ENCODE peak calls at places on chromosome 9, in nine cellular contexts. A is spleen, V is SK-N-SH, F is cardiac muscle cell, X is A549, K is colonic mucosa, B is neural progenitor cell, T is RWPE2, M is WERI-Rb-1. R is an unnamed sample.

GRCh38 chr9:77752566-77752965 is 104.4 kb upstream of the GNA14 start:
- DNase-seq in A (no peak), V (no peak), F (no peak), X (no peak), K (no peak), B (no peak), T (no peak), M (no peak), R (peak)

GRCh38 chr9:113298924-113299770 is 4.0 kb downstream of the RNF183 start:
- DNase-seq in A (no peak), V (no peak), F (no peak), X (no peak), K (no peak), B (no peak), T (no peak), M (peak), R (no peak)

GRCh38 chr9:135971892-135972291 is 10.7 kb upstream of the UBAC1 start:
- DNase-seq in A (no peak), V (no peak), F (peak), X (no peak), K (peak), B (peak), T (no peak), M (no peak), R (no peak)

GRCh38 chr9:127897194-127897692 is 2.2 kb downstream of the ST6GALNAC6 start:
- DNase-seq in A (peak), V (peak), F (peak), X (peak), K (peak), B (peak), T (no peak), M (peak), R (peak)

GRCh38 chr9:121784706-121785426 is 133.4 kb downstream of the DAB2IP start:
- DNase-seq in A (peak), V (no peak), F (no peak), X (no peak), K (no peak), B (peak), T (peak), M (peak), R (no peak)

GRCh38 chr9:98884849-98885248 is 58.9 kb upstream of the COL15A1 start:
- DNase-seq in A (no peak), V (no peak), F (no peak), X (no peak), K (no peak), B (no peak), T (no peak), M (no peak), R (no peak)

GRCh38 chr9:908806-909205 is 67.3 kb downstream of the DMRT1 start:
- DNase-seq in A (no peak), V (no peak), F (no peak), X (no peak), K (no peak), B (peak), T (no peak), M (no peak), R (no peak)

GRCh38 chr9:5493597-5494511 is 16.5 kb upstream of the PDCD1LG2 start:
- DNase-seq in A (no peak), V (no peak), F (no peak), X (peak), K (peak), B (no peak), T (no peak), M (no peak), R (peak)

GRCh38 chr9:132090771-132091170 is 11.1 kb upstream of the MED27 start:
- DNase-seq in A (no peak), V (no peak), F (no peak), X (no peak), K (no peak), B (no peak), T (no peak), M (no peak), R (peak)

GRCh38 chr9:135098400-135099105 is 11.1 kb downstream of the OLFM1 start:
- DNase-seq in A (no peak), V (no peak), F (peak), X (no peak), K (no peak), B (peak), T (no peak), M (no peak), R (no peak)

GRCh38 chr9:4820172-4820571 is 27.4 kb downstream of the RCL1 start:
- DNase-seq in A (no peak), V (no peak), F (no peak), X (no peak), K (no peak), B (no peak), T (no peak), M (no peak), R (no peak)

GRCh38 chr9:2289234-2289755 is 274.1 kb downstream of the SMARCA2 start:
- DNase-seq in A (no peak), V (no peak), F (no peak), X (no peak), K (no peak), B (no peak), T (no peak), M (no peak), R (no peak)

GRCh38 chr9:86660146-86660545 is 287.2 kb downstream of the GAS1 start:
- DNase-seq in A (no peak), V (no peak), F (no peak), X (no peak), K (no peak), B (no peak), T (no peak), M (no peak), R (peak)

GRCh38 chr9:121735065-121735791 is 83.8 kb downstream of the DAB2IP start:
- DNase-seq in A (no peak), V (no peak), F (peak), X (peak), K (peak), B (peak), T (no peak), M (peak), R (peak)

GRCh38 chr9:131999692-132000551 is 79.7 kb downstream of the MED27 start:
- DNase-seq in A (no peak), V (no peak), F (no peak), X (no peak), K (no peak), B (no peak), T (no peak), M (no peak), R (peak)

GRCh38 chr9:68844623-68845612 is 139.9 kb downstream of the PIP5K1B start:
- DNase-seq in A (no peak), V (peak), F (peak), X (peak), K (peak), B (peak), T (no peak), M (peak), R (peak)

GRCh38 chr9:37262410-37262809 is 142.0 kb downstream of the ZCCHC7 start:
- DNase-seq in A (no peak), V (peak), F (peak), X (peak), K (no peak), B (peak), T (no peak), M (peak), R (peak)

GRCh38 chr9:95078934-95079333 is 238.6 kb downstream of the FANCC start:
- DNase-seq in A (peak), V (no peak), F (peak), X (no peak), K (no peak), B (peak), T (no peak), M (no peak), R (no peak)

GRCh38 chr9:83188272-83188671 is 125.3 kb upstream of the RASEF start:
- DNase-seq in A (no peak), V (no peak), F (no peak), X (no peak), K (no peak), B (no peak), T (no peak), M (no peak), R (no peak)

GRCh38 chr9:83186354-83186753 is 123.4 kb upstream of the RASEF start:
- DNase-seq in A (no peak), V (no peak), F (peak), X (no peak), K (no peak), B (no peak), T (no peak), M (no peak), R (no peak)

GRCh38 chr9:83191154-83191553 is 128.2 kb upstream of the RASEF start:
- DNase-seq in A (no peak), V (no peak), F (no peak), X (no peak), K (no peak), B (no peak), T (no peak), M (no peak), R (no peak)

GRCh38 chr9:83182071-83182470 is 119.1 kb upstream of the RASEF start:
- DNase-seq in A (no peak), V (no peak), F (no peak), X (no peak), K (no peak), B (no peak), T (no peak), M (no peak), R (no peak)

DNA sequence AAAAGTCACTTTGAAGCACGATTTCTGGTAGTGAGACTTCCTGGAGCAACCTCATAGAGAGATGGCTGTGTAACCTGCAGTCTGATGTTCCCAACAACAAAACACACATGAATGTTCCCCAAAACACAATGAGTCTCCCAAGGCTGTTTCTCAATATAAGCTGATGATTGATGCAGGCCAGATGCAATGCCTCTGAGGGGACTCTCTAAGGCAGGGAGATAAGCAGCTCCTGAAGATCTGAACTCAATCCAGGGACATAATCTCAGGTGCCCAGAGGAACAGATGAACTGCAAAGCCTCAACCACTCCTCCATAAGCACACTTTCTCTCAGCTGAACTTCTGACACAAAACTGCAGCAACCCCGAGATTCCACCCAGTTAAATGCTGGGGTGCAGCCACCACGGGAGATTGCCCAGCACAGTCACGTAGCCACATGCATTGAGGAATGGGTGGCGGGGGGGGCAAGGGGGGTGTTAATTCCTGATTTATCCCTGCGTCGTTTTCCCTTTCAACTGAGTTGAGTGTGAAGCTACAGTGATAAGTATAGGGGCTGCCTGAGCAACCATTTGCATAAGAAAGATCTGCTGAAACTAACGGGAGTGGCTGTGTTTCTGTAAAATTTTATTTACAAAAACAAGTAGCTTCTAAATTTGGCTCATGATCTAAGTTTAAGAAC is 122.7 kb upstream of the RASEF start:
- DNase-seq in A (no peak), V (no peak), F (peak), X (no peak), K (no peak), B (peak), T (no peak), M (peak), R (no peak)
- H3K4me3 ChIP-seq in A (no peak), V (no peak), F (peak), X (no peak), K (no peak), B (peak), T (no peak), M (peak), R (no peak)

DNA sequence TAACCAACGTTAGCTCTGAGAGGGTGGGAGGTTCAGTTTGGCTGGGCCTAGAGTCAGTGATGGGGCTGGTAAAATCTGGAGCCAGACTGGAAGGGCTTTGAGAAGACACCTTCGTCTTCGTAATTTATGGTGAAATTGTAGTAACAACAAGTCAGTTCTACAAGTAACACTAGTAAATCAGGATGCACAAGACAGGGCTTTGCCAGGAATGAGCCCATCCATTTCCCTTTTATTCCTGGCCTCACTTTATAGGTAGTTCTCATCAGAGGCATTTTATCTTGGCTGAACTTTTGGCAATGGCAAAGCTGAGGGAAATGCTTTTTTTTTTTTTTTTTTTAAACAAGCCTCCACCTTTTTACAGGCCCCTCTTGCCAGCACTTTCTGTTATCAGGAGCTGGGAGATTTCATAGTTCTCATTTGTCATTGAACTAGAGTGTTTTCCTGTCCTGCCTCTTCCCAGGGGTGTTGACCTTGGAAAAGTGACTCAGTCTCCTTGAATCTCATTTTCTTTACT is 110.5 kb upstream of the KLF4 start:
- DNase-seq in A (no peak), V (no peak), F (peak), X (no peak), K (peak), B (no peak), T (no peak), M (no peak), R (no peak)
- H3K27ac ChIP-seq in A (no peak), V (no peak), F (peak), X (no peak), K (peak), B (no peak), T (no peak), M (no peak), R (no peak)

DNA sequence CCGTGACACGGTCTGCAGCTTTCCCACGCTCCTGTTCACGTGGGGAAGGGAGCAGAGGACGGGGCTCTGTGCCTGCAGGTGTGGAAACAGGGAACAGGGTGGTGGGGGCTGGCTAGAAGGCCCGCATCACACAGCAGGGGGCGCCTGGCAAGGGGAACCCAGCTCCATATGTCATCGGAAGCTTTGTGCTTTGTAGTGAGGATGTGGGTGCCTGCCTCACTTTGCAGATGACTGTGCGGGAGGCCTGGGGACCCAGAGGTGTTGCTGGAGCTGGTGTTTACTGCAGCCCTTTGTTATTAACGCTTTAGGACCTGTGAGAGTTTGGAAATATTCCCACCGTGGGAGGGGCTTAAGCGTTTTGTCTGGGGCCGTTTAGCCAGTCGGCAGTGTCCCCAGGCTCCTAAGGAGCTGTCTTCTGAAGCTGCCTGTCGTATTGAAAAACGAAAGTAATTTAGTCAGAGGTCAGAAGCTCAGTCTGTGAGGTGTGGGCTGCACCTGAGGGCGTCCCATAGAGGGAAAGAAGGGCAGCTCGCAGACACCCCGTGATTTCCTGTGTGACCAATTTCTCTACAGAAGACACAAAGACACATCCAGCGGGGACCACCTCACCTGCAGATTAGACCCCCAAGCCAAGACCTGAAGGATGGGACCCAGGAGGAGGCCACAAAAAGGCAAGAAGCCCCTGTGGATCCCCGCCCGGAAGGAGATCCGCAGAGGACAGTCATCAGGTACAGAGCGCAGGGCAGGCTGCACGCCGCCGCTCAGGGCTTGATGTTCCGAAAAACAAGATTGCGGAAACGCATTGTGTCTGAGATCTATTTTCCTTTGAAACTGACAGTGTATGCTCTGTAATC is 9.1 kb downstream of the MAN1B1 start:
- DNase-seq in A (peak), V (peak), F (no peak), X (no peak), K (no peak), B (no peak), T (no peak), M (peak), R (no peak)
- TF ChIP-seq CTCF in A (peak), V (peak), F (peak), X (no peak), K (no peak), B (no peak), T (peak), M (peak), R (peak)

GRCh38 chr9:93946338-93946712 is 8.8 kb downstream of the BARX1 start:
- DNase-seq in A (no peak), V (no peak), F (no peak), X (no peak), K (no peak), B (no peak), T (no peak), M (no peak), R (no peak)

GRCh38 chr9:93948456-93949072 is 6.6 kb downstream of the BARX1 start:
- DNase-seq in A (no peak), V (peak), F (no peak), X (no peak), K (no peak), B (peak), T (no peak), M (no peak), R (no peak)

GRCh38 chr9:93947409-93948070 is 7.6 kb downstream of the BARX1 start:
- DNase-seq in A (no peak), V (no peak), F (no peak), X (no peak), K (no peak), B (no peak), T (no peak), M (no peak), R (no peak)

GRCh38 chr9:93944011-93944410 is 11.1 kb downstream of the BARX1 start:
- DNase-seq in A (no peak), V (no peak), F (no peak), X (no peak), K (no peak), B (peak), T (no peak), M (no peak), R (no peak)

DNA sequence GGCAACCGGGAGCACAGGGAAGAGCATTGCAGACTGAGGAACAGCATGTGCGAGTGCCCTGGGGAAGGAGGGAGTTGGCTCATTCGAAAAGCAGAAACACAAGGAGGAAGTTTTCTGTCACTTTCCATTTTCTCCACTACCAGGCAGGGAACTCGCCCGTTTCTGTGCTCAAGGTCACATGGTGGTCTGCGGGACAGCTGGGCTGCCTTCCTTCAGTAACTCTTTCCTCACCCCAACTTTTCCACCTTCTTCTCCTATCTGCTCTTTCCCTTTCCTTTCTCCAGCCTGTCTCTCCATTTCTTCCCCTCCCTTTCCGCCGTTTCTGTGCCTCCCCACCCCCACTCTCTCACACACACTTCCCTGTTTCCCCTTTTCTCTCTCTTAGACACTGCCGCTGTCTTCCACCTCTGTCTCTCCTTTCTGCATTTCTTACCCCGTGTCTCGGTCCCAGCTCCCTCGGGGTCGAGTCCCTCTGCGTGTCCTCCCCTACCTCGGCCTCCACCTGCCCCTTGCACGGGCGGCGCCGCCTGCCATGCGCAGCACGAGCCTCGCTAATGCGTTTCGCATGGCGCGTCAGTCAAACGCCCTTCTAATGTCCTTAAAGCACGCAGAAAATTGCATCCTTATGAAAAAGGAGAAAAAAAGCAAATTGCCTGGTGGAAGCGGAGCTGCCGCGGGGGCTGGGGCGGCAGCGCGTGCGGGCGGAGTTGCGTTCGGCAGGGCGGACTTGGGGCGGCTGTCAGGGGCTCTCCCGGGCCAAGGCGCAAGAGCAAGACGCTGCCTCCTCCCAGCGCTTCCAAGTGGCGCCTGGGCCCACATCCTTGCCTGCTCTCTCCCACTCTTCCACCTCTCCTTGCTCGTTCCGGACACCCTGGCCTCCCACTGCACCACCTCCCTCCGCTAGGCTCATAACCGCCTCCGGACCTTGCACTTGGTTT is 9.5 kb downstream of the BARX1 start:
- DNase-seq in A (no peak), V (peak), F (no peak), X (no peak), K (peak), B (peak), T (no peak), M (no peak), R (no peak)
- H3K4me3 ChIP-seq in A (peak), V (peak), F (peak), X (peak), K (peak), B (peak), T (peak), M (peak), R (no peak)